ENCODE peak calls at places on chromosomes 7 and 10, in five cellular contexts. X is endodermal cell, R is IMR-90, U is HCT116, A is GM12878. K is an unnamed sample.

GRCh38 chr7:116423499-116423898 is 76.0 kb upstream of the CAV2 start:
- DNase-seq in U (no peak), R (no peak), X (no peak), A (no peak), K (no peak)

GRCh38 chr7:26534649-26535482 is 243.2 kb downstream of the SNX10 start:
- DNase-seq in R (no peak), X (no peak), U (no peak), A (no peak), K (no peak)

GRCh38 chr7:88462799-88463198 is 156.1 kb upstream of the STEAP4 start:
- DNase-seq in A (no peak), X (no peak), U (no peak), R (no peak), K (no peak)

GRCh38 chr7:98754041-98754479 is 115.8 kb downstream of the TMEM130 start:
- DNase-seq in X (peak), A (no peak), U (peak), R (no peak), K (peak)

GRCh38 chr7:137109966-137110930 is 233.3 kb downstream of the PTN start:
- DNase-seq in X (no peak), U (no peak), A (no peak), R (peak), K (no peak)

GRCh38 chr7:128831994-128832879 is 2.0 kb downstream of the FLNC start:
- DNase-seq in A (no peak), R (peak), U (no peak), X (peak), K (peak)

GRCh38 chr10:94075521-94075920 is 81.8 kb downstream of the PLCE1 start:
- DNase-seq in A (no peak), X (no peak), U (no peak), R (no peak), K (no peak)

GRCh38 chr10:99374526-99374925 is 45.4 kb downstream of the CNNM1 start:
- DNase-seq in X (no peak), R (no peak), U (no peak), A (no peak), K (no peak)

GRCh38 chr10:2985729-2986232 is 81.6 kb upstream of the PFKP start:
- DNase-seq in X (peak), A (no peak), U (peak), R (peak), K (peak)

GRCh38 chr7:151060113-151060415 is 675 bp downstream of the SLC4A2 start:
- DNase-seq in R (no peak), U (no peak), A (no peak), X (peak), K (no peak)

GRCh38 chr10:13890617-13891541 is 304.1 kb downstream of the PRPF18 start:
- DNase-seq in X (peak), U (no peak), A (no peak), R (peak), K (no peak)
- H3K9ac ChIP-seq in X (peak), U (no peak), A (no peak), R (peak), K (peak)

GRCh38 chr10:100654835-100655759 is 90.3 kb upstream of the PAX2 start:
- DNase-seq in R (no peak), U (no peak), A (no peak), X (peak), K (no peak)
- H3K9ac ChIP-seq in R (no peak), U (no peak), A (no peak), X (no peak), K (peak)

DNA sequence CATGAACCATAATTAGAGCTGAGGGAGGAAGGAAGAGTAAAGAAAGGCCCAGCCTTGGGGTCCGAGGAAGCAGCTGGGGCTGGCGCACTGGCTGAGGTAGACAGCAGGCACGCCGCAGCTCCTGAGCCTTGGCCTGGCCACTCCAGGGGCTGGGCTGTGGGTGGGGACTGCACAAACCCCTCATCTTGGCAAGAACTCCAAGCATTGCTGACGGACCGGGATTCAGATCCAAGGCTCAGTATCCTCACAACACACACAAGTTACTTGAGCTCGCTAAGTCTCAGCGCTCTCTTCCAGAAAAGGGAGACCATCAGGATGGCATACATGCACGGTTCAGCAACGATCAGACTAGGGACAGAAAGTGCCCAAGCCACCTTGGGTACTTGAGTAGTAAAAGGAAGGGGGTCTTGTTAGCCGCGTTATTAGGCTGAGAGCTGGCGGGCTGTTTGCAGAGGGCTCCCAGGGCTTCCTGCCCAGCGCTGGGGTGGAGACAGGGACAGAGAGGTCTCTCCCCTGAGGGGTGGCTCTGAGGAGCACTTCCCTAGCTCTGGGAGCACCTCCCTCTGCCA is 4.5 kb downstream of the TNS3 start:
- DNase-seq in A (no peak), U (no peak), R (no peak), X (no peak), K (no peak)
- H3K9ac ChIP-seq in A (no peak), U (no peak), R (peak), X (no peak), K (no peak)

GRCh38 chr7:2445898-2446555 is 30.2 kb downstream of the GRIFIN start:
- DNase-seq in R (no peak), U (no peak), A (no peak), X (no peak), K (no peak)
- H3K9ac ChIP-seq in R (no peak), U (no peak), A (no peak), X (no peak), K (peak)

DNA sequence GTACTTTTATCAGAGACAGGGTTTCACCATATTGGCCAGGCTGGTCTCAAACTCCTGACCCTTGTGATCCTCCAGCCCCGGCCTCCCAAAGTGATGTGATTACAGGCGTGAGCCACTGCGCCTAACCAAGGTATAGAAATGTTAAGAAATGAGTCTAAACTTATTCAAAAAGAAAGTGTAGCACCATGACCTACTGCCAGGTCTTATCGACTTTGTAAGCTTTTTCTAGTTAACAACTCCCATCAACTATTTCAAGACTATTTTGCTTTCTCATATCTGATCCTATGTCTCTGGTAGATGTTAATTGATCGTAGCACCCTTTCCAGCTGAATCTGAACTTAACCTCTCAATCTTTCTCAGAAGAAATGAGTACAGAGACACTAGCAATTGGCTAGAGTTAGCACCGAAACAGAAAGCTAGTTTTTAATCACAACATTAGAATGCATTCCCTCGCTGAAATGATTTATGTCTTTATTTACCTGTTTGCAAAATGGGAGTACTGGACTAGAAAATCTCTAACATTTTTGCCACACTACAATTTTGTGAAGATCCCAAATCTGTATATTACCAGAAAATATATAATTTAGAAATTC is 114.0 kb upstream of the HGF start:
- DNase-seq in A (peak), X (no peak), R (no peak), U (no peak), K (no peak)
- H3K9ac ChIP-seq in A (no peak), X (no peak), R (no peak), U (no peak), K (no peak)

GRCh38 chr7:74043523-74043951 is 15.6 kb downstream of the ELN start:
- DNase-seq in U (no peak), R (peak), X (peak), A (no peak), K (peak)

GRCh38 chr7:74040791-74041520 is 13.0 kb downstream of the ELN start:
- DNase-seq in A (no peak), R (no peak), U (no peak), X (no peak), K (no peak)

GRCh38 chr7:74044366-74045350 is 16.7 kb downstream of the ELN start:
- DNase-seq in U (no peak), X (no peak), A (no peak), R (no peak), K (no peak)

GRCh38 chr7:74040101-74040790 is 12.3 kb downstream of the ELN start:
- DNase-seq in A (no peak), U (no peak), R (no peak), X (no peak), K (no peak)

GRCh38 chr7:74042746-74043522 is 15.0 kb downstream of the ELN start:
- DNase-seq in A (no peak), U (no peak), R (no peak), X (peak), K (no peak)
- H3K9ac ChIP-seq in A (no peak), U (no peak), R (no peak), X (peak), K (peak)

GRCh38 chr7:47471358-47471703 is 110.6 kb downstream of the TNS3 start:
- DNase-seq in A (no peak), X (no peak), R (no peak), U (no peak), K (no peak)
- H3K9ac ChIP-seq in A (no peak), X (no peak), R (no peak), U (no peak), K (no peak)

DNA sequence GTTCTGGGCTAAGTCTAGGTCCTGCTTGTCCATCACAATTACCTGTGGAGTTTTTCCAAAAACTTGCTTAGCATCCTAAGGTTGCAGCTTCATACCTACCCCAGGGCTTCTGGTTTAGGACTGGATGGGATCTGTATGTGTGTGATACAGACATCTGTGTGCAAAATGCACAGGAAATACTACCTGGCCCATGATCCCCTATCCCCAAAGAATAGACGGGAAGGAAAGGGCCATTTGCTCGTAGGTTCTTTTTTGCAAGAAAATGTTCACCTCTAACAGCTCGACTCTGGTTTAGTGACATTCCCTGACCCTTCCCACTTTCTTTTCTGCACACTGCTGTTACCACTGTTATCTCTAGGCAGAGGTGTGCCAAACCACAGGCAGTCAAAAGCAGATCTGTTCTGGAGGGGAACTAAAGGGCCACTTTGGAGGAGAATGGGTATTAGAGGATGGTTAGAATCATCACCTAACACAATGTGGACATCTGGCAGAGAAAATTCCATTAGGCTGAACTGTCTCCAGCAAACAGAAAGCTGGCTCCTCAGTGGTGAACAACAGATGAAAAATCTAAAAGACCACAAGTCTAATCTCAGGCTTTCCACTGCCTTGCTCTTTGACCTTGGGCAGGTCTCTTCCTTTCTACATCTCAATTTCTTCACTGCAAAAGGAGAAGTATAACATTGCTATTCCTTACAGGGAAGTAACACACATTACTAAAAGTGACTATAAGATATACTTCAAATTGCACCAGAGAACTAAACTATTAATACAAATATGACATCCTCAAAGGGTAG is 107.4 kb downstream of the UBE2H start:
- DNase-seq in R (peak), A (no peak), X (no peak), U (peak), K (no peak)
- H3K9ac ChIP-seq in R (no peak), A (no peak), X (no peak), U (peak), K (no peak)

DNA sequence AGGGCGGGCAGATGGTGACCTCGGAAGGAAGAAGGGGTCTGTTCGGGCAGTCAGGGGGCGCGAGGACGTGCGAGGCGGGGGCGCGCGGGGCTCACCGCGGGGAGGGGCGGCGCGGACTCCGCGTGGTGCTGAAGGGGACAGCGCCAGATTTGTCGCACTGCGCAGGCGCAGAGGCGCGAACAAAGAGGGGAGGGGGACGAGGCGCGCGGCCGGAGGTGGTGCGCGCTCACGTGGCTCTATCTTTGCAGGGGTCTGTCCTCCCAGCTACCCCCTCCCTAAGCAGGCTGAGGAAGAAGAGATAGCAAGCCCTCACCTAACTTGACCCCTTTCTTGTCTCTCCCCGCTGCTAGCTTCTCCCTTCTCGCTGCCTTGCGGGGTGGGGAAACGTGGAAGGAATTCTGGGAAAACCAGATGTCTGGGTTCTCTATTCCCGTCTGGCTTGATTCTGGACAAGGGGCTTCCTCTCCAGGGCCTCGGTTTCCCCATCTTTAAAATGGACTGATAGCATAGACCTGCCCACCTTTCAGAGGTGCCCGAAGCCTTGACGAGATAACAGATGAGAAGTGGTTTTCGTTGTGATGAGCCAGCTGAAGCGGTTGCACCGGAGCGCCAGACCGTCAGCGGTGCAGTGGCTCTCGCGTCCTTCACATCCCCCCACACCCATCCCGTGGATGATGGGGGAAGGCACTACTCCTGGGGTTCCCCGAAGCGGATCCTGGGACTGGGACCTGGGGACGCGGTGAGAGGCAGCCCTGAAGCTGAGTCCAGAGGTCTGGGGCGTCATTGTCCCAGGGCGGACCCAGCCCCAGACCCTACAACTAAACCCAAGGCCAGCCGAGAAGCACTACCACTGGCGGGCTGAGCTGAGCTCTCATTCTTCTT is 834 bp upstream of the FBXL15 start:
- DNase-seq in A (no peak), R (no peak), U (no peak), X (peak), K (no peak)
- H3K9ac ChIP-seq in A (peak), R (no peak), U (peak), X (peak), K (peak)

GRCh38 chr7:13032524-13032923 is 345.1 kb downstream of the ARL4A start:
- DNase-seq in U (no peak), A (no peak), R (no peak), X (peak), K (peak)
- H3K9ac ChIP-seq in U (no peak), A (no peak), R (no peak), X (no peak), K (no peak)